ENCODE peak calls at places on chromosomes 12 and 14, in nine cellular contexts. One of them, this sample, is unnamed. For H3K27me3, the result is how much of the 10 kb centered on the place peaks cover.

GRCh38 chr14:89310211-89310610 is 106.8 kb downstream of the FOXN3 start:
- DNase-seq in astrocyte: no peak
- DNase-seq in lower lobe of right lung: no peak
- DNase-seq in transverse colon: no peak
- DNase-seq in dorsolateral prefrontal cortex: no peak
- DNase-seq in endodermal cell: no peak
- DNase-seq in neuronal stem cell: no peak
- DNase-seq in Karpas-422: no peak
- DNase-seq in thyroid gland: no peak
- DNase-seq in this sample: no peak

GRCh38 chr12:108004368-108004767 is 124.7 kb upstream of the WSCD2 start:
- DNase-seq in transverse colon: no peak
- DNase-seq in Karpas-422: no peak
- DNase-seq in thyroid gland: no peak
- DNase-seq in endodermal cell: peak
- DNase-seq in astrocyte: no peak
- DNase-seq in neuronal stem cell: peak
- DNase-seq in dorsolateral prefrontal cortex: no peak
- DNase-seq in lower lobe of right lung: no peak
- DNase-seq in this sample: no peak

GRCh38 chr12:88132387-88132786 is 9.5 kb downstream of the CEP290 start:
- DNase-seq in lower lobe of right lung: no peak
- DNase-seq in dorsolateral prefrontal cortex: no peak
- DNase-seq in astrocyte: no peak
- DNase-seq in neuronal stem cell: no peak
- DNase-seq in Karpas-422: no peak
- DNase-seq in endodermal cell: no peak
- DNase-seq in thyroid gland: no peak
- DNase-seq in transverse colon: no peak
- DNase-seq in this sample: no peak

GRCh38 chr12:65510584-65511050 is 232.1 kb downstream of the MSRB3 start:
- DNase-seq in lower lobe of right lung: no peak
- DNase-seq in thyroid gland: no peak
- DNase-seq in Karpas-422: no peak
- DNase-seq in astrocyte: peak
- DNase-seq in dorsolateral prefrontal cortex: peak
- DNase-seq in transverse colon: peak
- DNase-seq in neuronal stem cell: peak
- DNase-seq in endodermal cell: peak
- DNase-seq in this sample: peak

GRCh38 chr12:87820524-87821194 is 208.5 kb downstream of the C12orf50 start:
- DNase-seq in Karpas-422: no peak
- DNase-seq in dorsolateral prefrontal cortex: no peak
- DNase-seq in lower lobe of right lung: no peak
- DNase-seq in neuronal stem cell: no peak
- DNase-seq in transverse colon: no peak
- DNase-seq in thyroid gland: peak
- DNase-seq in endodermal cell: no peak
- DNase-seq in astrocyte: peak
- DNase-seq in this sample: no peak

GRCh38 chr12:19520646-19521045 is 81.4 kb downstream of the AEBP2 start:
- DNase-seq in endodermal cell: no peak
- DNase-seq in lower lobe of right lung: no peak
- DNase-seq in astrocyte: no peak
- DNase-seq in thyroid gland: no peak
- DNase-seq in transverse colon: no peak
- DNase-seq in dorsolateral prefrontal cortex: no peak
- DNase-seq in neuronal stem cell: no peak
- DNase-seq in Karpas-422: no peak
- DNase-seq in this sample: no peak

GRCh38 chr12:11553871-11554533 is 95.5 kb upstream of the ETV6 start:
- DNase-seq in Karpas-422: peak
- DNase-seq in endodermal cell: peak
- DNase-seq in neuronal stem cell: peak
- DNase-seq in dorsolateral prefrontal cortex: peak
- DNase-seq in astrocyte: peak
- DNase-seq in transverse colon: peak
- DNase-seq in thyroid gland: peak
- DNase-seq in lower lobe of right lung: no peak
- DNase-seq in this sample: peak

GRCh38 chr12:23906329-23906728 is 43.1 kb downstream of the SOX5 start:
- DNase-seq in astrocyte: peak
- DNase-seq in endodermal cell: peak
- DNase-seq in neuronal stem cell: peak
- DNase-seq in Karpas-422: no peak
- DNase-seq in lower lobe of right lung: no peak
- DNase-seq in transverse colon: no peak
- DNase-seq in thyroid gland: no peak
- DNase-seq in dorsolateral prefrontal cortex: no peak
- DNase-seq in this sample: no peak

GRCh38 chr12:118310320-118310719 is 62.4 kb downstream of the TAOK3 start:
- DNase-seq in thyroid gland: no peak
- DNase-seq in dorsolateral prefrontal cortex: no peak
- DNase-seq in neuronal stem cell: no peak
- DNase-seq in lower lobe of right lung: no peak
- DNase-seq in Karpas-422: no peak
- DNase-seq in astrocyte: no peak
- DNase-seq in transverse colon: no peak
- DNase-seq in endodermal cell: no peak
- DNase-seq in this sample: no peak

GRCh38 chr14:84750284-84750683 is 779.7 kb upstream of the FLRT2 start:
- DNase-seq in transverse colon: no peak
- DNase-seq in neuronal stem cell: no peak
- DNase-seq in lower lobe of right lung: no peak
- DNase-seq in endodermal cell: no peak
- DNase-seq in Karpas-422: no peak
- DNase-seq in dorsolateral prefrontal cortex: no peak
- DNase-seq in astrocyte: no peak
- DNase-seq in thyroid gland: no peak
- DNase-seq in this sample: no peak

GRCh38 chr12:11981174-11981733 is 89.5 kb upstream of the BCL2L14 start:
- DNase-seq in lower lobe of right lung: no peak
- DNase-seq in astrocyte: peak
- DNase-seq in transverse colon: no peak
- DNase-seq in dorsolateral prefrontal cortex: no peak
- DNase-seq in endodermal cell: peak
- DNase-seq in Karpas-422: no peak
- DNase-seq in thyroid gland: no peak
- DNase-seq in neuronal stem cell: no peak
- DNase-seq in this sample: no peak

GRCh38 chr14:73286598-73286997 is 49.3 kb downstream of the PAPLN start:
- DNase-seq in lower lobe of right lung: no peak
- DNase-seq in Karpas-422: no peak
- DNase-seq in endodermal cell: no peak
- DNase-seq in thyroid gland: no peak
- DNase-seq in neuronal stem cell: no peak
- DNase-seq in dorsolateral prefrontal cortex: no peak
- DNase-seq in astrocyte: no peak
- DNase-seq in transverse colon: no peak
- DNase-seq in this sample: no peak

GRCh38 chr14:76644875-76645518 is 116.3 kb upstream of the VASH1 start:
- DNase-seq in astrocyte: no peak
- DNase-seq in neuronal stem cell: peak
- DNase-seq in endodermal cell: peak
- DNase-seq in dorsolateral prefrontal cortex: peak
- DNase-seq in Karpas-422: peak
- DNase-seq in thyroid gland: peak
- DNase-seq in transverse colon: no peak
- DNase-seq in lower lobe of right lung: no peak
- DNase-seq in this sample: peak

GRCh38 chr14:90487031-90487430 is 90.2 kb downstream of the CALM1 start:
- DNase-seq in lower lobe of right lung: no peak
- DNase-seq in thyroid gland: no peak
- DNase-seq in astrocyte: peak
- DNase-seq in neuronal stem cell: no peak
- DNase-seq in endodermal cell: no peak
- DNase-seq in transverse colon: no peak
- DNase-seq in dorsolateral prefrontal cortex: peak
- DNase-seq in Karpas-422: no peak
- DNase-seq in this sample: no peak

GRCh38 chr12:101078881-101079280 is 131.2 kb downstream of the SLC5A8 start:
- DNase-seq in neuronal stem cell: no peak
- DNase-seq in endodermal cell: no peak
- DNase-seq in thyroid gland: no peak
- DNase-seq in dorsolateral prefrontal cortex: no peak
- DNase-seq in astrocyte: no peak
- DNase-seq in transverse colon: no peak
- DNase-seq in lower lobe of right lung: no peak
- DNase-seq in Karpas-422: no peak
- DNase-seq in this sample: no peak

GRCh38 chr12:26767865-26768264 is 65.1 kb downstream of the ITPR2 start:
- DNase-seq in thyroid gland: no peak
- DNase-seq in dorsolateral prefrontal cortex: no peak
- DNase-seq in transverse colon: no peak
- DNase-seq in neuronal stem cell: no peak
- DNase-seq in endodermal cell: no peak
- DNase-seq in lower lobe of right lung: no peak
- DNase-seq in astrocyte: no peak
- DNase-seq in Karpas-422: no peak
- DNase-seq in this sample: no peak

DNA sequence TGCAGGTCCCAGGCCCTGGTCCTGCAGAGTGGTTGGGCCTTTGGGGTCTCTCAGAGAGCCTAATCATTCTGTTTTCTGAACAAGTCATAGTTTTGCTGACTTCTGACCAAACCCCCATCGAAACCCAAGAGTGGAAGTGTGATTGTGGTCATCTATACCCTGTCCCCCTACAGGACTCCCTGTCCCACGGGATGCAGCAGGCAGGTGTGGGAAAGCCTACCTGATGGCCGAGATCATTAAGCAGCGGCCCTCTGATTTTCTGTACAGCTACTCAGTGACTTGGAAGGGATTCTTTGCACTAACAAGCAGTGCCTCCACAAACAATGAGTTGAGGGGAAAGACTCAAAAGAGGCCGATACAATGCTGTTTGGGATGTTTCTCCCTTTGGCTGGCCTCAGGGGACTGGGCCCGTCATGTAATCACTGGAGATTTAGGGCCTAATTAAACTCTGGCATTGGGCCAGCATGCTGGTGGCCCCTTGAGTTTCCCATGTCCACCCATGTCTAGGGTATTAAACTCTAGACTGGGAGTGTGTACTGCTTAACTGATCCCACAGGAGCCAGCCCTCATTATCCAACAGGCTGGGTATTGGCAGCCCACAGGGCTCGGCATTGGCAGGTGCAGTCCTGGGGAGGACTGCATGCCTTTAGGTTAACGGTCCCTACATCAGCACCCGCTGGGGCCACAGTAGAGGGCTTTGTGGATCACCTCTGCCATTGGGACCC is 192.8 kb downstream of the ZFP36L1 start:
- DNase-seq in transverse colon: no peak
- DNase-seq in lower lobe of right lung: no peak
- DNase-seq in astrocyte: no peak
- DNase-seq in endodermal cell: peak
- DNase-seq in neuronal stem cell: no peak
- DNase-seq in Karpas-422: no peak
- DNase-seq in dorsolateral prefrontal cortex: no peak
- DNase-seq in thyroid gland: no peak
- DNase-seq in this sample: no peak
- H3K27ac ChIP-seq in transverse colon: peak
- H3K27ac ChIP-seq in lower lobe of right lung: peak
- H3K27ac ChIP-seq in astrocyte: no peak
- H3K27ac ChIP-seq in endodermal cell: no peak
- H3K27ac ChIP-seq in neuronal stem cell: peak
- H3K27ac ChIP-seq in Karpas-422: no peak
- H3K27ac ChIP-seq in dorsolateral prefrontal cortex: peak
- H3K27ac ChIP-seq in thyroid gland: no peak
- H3K27ac ChIP-seq in this sample: peak

DNA sequence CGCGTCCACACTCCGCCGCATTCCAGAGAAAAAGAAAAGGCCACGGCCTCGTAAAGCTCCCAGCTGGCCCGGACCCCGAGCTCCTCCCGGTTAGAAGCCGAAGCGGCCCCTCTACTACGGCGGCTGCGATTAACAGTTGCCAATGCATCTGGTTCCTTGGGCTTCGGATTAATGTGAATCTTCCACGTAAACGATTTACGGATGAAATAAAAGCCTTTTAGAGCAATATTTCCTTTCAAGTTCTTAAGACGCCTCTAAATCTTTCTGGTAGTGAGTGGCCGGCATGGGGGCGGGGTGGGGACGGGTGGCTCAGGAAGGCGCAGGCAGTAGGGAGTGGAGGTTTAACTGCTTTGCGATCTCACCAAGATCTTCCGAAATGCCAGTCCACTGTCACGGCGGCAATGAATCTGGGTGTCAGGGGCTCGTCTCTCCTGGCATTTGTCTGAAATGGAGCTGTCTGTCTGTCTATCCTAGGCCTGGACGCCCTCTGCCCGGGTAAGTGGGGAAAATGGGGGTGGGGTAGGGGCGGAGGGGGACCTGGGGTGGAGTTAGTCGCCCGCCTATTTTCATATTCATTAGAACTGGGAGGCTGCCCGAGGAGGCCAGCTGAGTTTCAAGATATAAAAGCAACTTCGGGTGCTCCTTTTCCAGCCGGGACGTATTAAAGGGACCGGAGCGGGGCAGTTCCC is 427 bp upstream of the ALX1 start:
- DNase-seq in dorsolateral prefrontal cortex: no peak
- DNase-seq in thyroid gland: peak
- DNase-seq in endodermal cell: peak
- DNase-seq in neuronal stem cell: peak
- DNase-seq in lower lobe of right lung: peak
- DNase-seq in Karpas-422: no peak
- DNase-seq in astrocyte: no peak
- DNase-seq in transverse colon: no peak
- DNase-seq in this sample: no peak
- H3K27me3 ChIP-seq in dorsolateral prefrontal cortex: half or more
- H3K27me3 ChIP-seq in thyroid gland: under half
- H3K27me3 ChIP-seq in endodermal cell: half or more
- H3K27me3 ChIP-seq in neuronal stem cell: under half
- H3K27me3 ChIP-seq in lower lobe of right lung: half or more
- H3K27me3 ChIP-seq in Karpas-422: under half
- H3K27me3 ChIP-seq in astrocyte: half or more
- H3K27me3 ChIP-seq in transverse colon: half or more
- H3K27me3 ChIP-seq in this sample: under half

DNA sequence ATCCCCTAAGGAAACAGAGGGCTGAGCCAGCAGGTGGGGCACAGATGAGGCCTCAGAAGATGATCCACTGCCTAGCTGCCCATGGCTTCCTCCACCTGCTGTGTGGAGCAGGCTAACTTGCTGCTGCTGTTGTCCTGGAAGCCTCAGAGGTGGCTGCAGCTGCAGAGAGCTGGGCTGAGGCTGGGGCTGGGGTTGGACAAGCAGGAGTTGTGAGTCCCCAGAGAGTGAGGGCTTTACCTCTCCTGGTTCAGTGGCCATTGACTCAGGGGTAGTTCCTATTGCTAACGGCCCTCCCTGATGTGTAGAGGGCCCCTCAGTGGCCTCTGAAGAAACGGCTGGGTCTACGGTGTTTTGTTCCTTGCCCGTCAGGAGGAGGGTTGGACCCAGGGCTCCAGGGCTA is 13.7 kb upstream of the PRKAG1 start:
- DNase-seq in thyroid gland: no peak
- DNase-seq in transverse colon: no peak
- DNase-seq in dorsolateral prefrontal cortex: no peak
- DNase-seq in Karpas-422: no peak
- DNase-seq in lower lobe of right lung: no peak
- DNase-seq in endodermal cell: no peak
- DNase-seq in astrocyte: no peak
- DNase-seq in neuronal stem cell: no peak
- DNase-seq in this sample: no peak
- H3K27ac ChIP-seq in thyroid gland: no peak
- H3K27ac ChIP-seq in transverse colon: no peak
- H3K27ac ChIP-seq in dorsolateral prefrontal cortex: peak
- H3K27ac ChIP-seq in Karpas-422: no peak
- H3K27ac ChIP-seq in lower lobe of right lung: no peak
- H3K27ac ChIP-seq in endodermal cell: no peak
- H3K27ac ChIP-seq in astrocyte: no peak
- H3K27ac ChIP-seq in neuronal stem cell: no peak
- H3K27ac ChIP-seq in this sample: no peak

GRCh38 chr14:36852853-36853634 is 191.4 kb downstream of the PAX9 start:
- DNase-seq in thyroid gland: no peak
- DNase-seq in transverse colon: no peak
- DNase-seq in Karpas-422: no peak
- DNase-seq in lower lobe of right lung: peak
- DNase-seq in dorsolateral prefrontal cortex: no peak
- DNase-seq in endodermal cell: no peak
- DNase-seq in neuronal stem cell: no peak
- DNase-seq in astrocyte: peak
- DNase-seq in this sample: no peak
- H3K27me3 ChIP-seq in thyroid gland: under half
- H3K27me3 ChIP-seq in transverse colon: under half
- H3K27me3 ChIP-seq in Karpas-422: under half
- H3K27me3 ChIP-seq in lower lobe of right lung: under half
- H3K27me3 ChIP-seq in dorsolateral prefrontal cortex: under half
- H3K27me3 ChIP-seq in endodermal cell: under half
- H3K27me3 ChIP-seq in neuronal stem cell: under half
- H3K27me3 ChIP-seq in astrocyte: under half
- H3K27me3 ChIP-seq in this sample: under half